ENCODE peak calls at places on chromosomes 11 and 22, in four cellular contexts. L, Y, J and M are unnamed samples.

GRCh38 chr11:71189768-71190315 is 62.5 kb downstream of the SHANK2 start:
- DNase-seq in Y (no peak), L (no peak), J (peak; percentile 29), M (no peak)

GRCh38 chr22:43477966-43478365 is 66.2 kb downstream of the MPPED1 start:
- DNase-seq in L (no peak), Y (no peak), J (peak; percentile 41), M (no peak)

GRCh38 chr22:27218012-27218483 is 560.7 kb downstream of the MIAT start:
- DNase-seq in L (no peak), J (no peak), Y (peak; percentile 51), M (no peak)

GRCh38 chr11:35030716-35031213 is 108.2 kb upstream of the CD44 start:
- DNase-seq in J (no peak), Y (peak; percentile 90), L (peak; percentile 76), M (no peak)

GRCh38 chr11:108592591-108593213 is 866 bp downstream of the EXPH5 start:
- DNase-seq in Y (no peak), L (no peak), J (peak; percentile 82), M (no peak)

GRCh38 chr11:57399221-57399620 is 8.8 kb upstream of the PRG2 start:
- DNase-seq in Y (no peak), J (no peak), L (no peak), M (no peak)

GRCh38 chr22:49230194-49230577 is 597.5 kb downstream of the BRD1 start:
- DNase-seq in Y (no peak), L (no peak), J (no peak), M (no peak)

GRCh38 chr11:97069160-97069559 is 679.3 kb downstream of the JRKL start:
- DNase-seq in J (no peak), Y (no peak), L (no peak), M (no peak)

GRCh38 chr11:128956401-128957203 is 13.9 kb upstream of the TP53AIP1 start:
- DNase-seq in Y (peak; percentile 72), L (peak; percentile 59), J (no peak), M (peak; percentile 34)

GRCh38 chr22:24208012-24208749 is 26.9 kb downstream of the SUSD2 start:
- DNase-seq in L (peak; percentile 48), J (no peak), Y (peak; percentile 97), M (peak; percentile 84)

GRCh38 chr11:95231881-95232605 is 1.0 kb upstream of the SESN3 start:
- DNase-seq in Y (peak; percentile 34), L (no peak), J (peak; percentile 92), M (no peak)

GRCh38 chr11:44047298-44047697 is 483 bp upstream of the ACCSL start:
- DNase-seq in J (no peak), L (no peak), Y (no peak), M (no peak)

GRCh38 chr11:36300651-36301050 is 4.6 kb downstream of the PRR5L start:
- DNase-seq in J (no peak), Y (peak; percentile 57), L (no peak), M (peak; percentile 16)

GRCh38 chr11:125481531-125481930 is 14.5 kb downstream of the FEZ1 start:
- DNase-seq in Y (no peak), J (no peak), L (no peak), M (no peak)

GRCh38 chr11:43367382-43368178 is 8.9 kb downstream of the TTC17 start:
- DNase-seq in J (no peak), Y (no peak), L (no peak), M (no peak)

GRCh38 chr11:119846374-119846773 is 117.4 kb upstream of the NECTIN1 start:
- DNase-seq in L (no peak), Y (no peak), J (no peak), M (no peak)

GRCh38 chr11:19345848-19346681 is 105.3 kb upstream of the E2F8 start:
- DNase-seq in J (peak; percentile 80), L (no peak), Y (no peak), M (no peak)

GRCh38 chr11:117197516-117198456 is 1.4 kb upstream of the TAGLN start:
- DNase-seq in J (peak; percentile 86), Y (no peak), L (no peak), M (no peak)

GRCh38 chr11:22624742-22625447 is 728 bp downstream of the FANCF start:
- DNase-seq in L (peak; percentile 24), Y (peak; percentile 49), J (peak; percentile 86), M (peak; percentile 15)

GRCh38 chr11:113856966-113857759 is 18.2 kb downstream of the USP28 start:
- DNase-seq in J (no peak), Y (no peak), L (no peak), M (no peak)

GRCh38 chr22:35219012-35219411 is 38.3 kb upstream of the HMGXB4 start:
- DNase-seq in Y (peak; percentile 68), J (no peak), L (no peak), M (peak; percentile 3)

GRCh38 chr11:5500391-5500790 is 9.4 kb downstream of the UBQLN3 start:
- DNase-seq in Y (no peak), J (no peak), L (no peak), M (no peak)

GRCh38 chr22:49282596-49282995 is 545.1 kb downstream of the BRD1 start:
- DNase-seq in L (no peak), J (no peak), Y (no peak), M (no peak)

GRCh38 chr11:90135016-90135415 is 553 bp downstream of the NAALAD2 start:
- DNase-seq in L (no peak), Y (peak; percentile 0), J (no peak), M (no peak)

GRCh38 chr11:15816270-15816871 is 540.0 kb downstream of the SOX6 start:
- DNase-seq in J (no peak), L (no peak), Y (peak; percentile 70), M (no peak)

GRCh38 chr11:73538381-73538872 is 59.5 kb downstream of the FAM168A start:
- DNase-seq in L (no peak), J (no peak), Y (peak; percentile 50), M (no peak)

GRCh38 chr22:19504900-19505734 is 19.1 kb downstream of the CLDN5 start:
- DNase-seq in J (no peak), L (no peak), Y (no peak), M (no peak)

GRCh38 chr22:19505735-19506126 is 18.5 kb downstream of the CLDN5 start:
- DNase-seq in Y (no peak), J (no peak), L (no peak), M (no peak)

GRCh38 chr22:19503367-19503766 is 20.8 kb downstream of the CLDN5 start:
- DNase-seq in L (no peak), Y (no peak), J (no peak), M (no peak)

GRCh38 chr22:19501897-19502447 is 22.2 kb downstream of the CLDN5 start:
- DNase-seq in J (no peak), Y (no peak), L (no peak), M (no peak)

GRCh38 chr22:19503869-19504268 is 20.3 kb downstream of the CLDN5 start:
- DNase-seq in J (no peak), Y (no peak), L (no peak), M (no peak)
- TF ChIP-seq CTCF in J (no peak), Y (no peak), L (no peak), M (no peak)

GRCh38 chr11:59510917-59511589 is at the start of gene OR4D9:
- DNase-seq in L (no peak), Y (no peak), J (no peak), M (no peak)
- TF ChIP-seq CTCF in L (no peak), Y (no peak), J (no peak), M (no peak)

GRCh38 chr22:37427128-37427710 is at the start of gene ELFN2:
- DNase-seq in J (peak; percentile 85), Y (peak; percentile 6), L (no peak), M (no peak)

GRCh38 chr22:37427711-37428635 is 694 bp upstream of the ELFN2 start:
- DNase-seq in J (no peak), L (no peak), Y (no peak), M (no peak)

GRCh38 chr22:37430941-37431340 is 3.7 kb upstream of the ELFN2 start:
- DNase-seq in J (no peak), Y (no peak), L (no peak), M (no peak)

GRCh38 chr22:37426532-37427127 is 649 bp downstream of the ELFN2 start:
- DNase-seq in L (no peak), Y (no peak), J (no peak), M (no peak)

GRCh38 chr22:37428649-37429586 is 1.6 kb upstream of the ELFN2 start:
- DNase-seq in L (peak; percentile 36), Y (peak; percentile 20), J (no peak), M (no peak)
- TF ChIP-seq CTCF in L (peak; percentile 89), Y (peak; percentile 76), J (peak; percentile 31), M (peak; percentile 83)

GRCh38 chr11:207213-208176 is at the start of the genes BET1L and RIC8A:
- DNase-seq in J (peak; percentile 99), L (peak; percentile 94), Y (peak; percentile 99), M (peak; percentile 95)
- TF ChIP-seq CTCF in J (no peak), L (no peak), Y (no peak), M (no peak)

GRCh38 chr11:47132981-47133380 is 43.7 kb downstream of the ARFGAP2 start:
- DNase-seq in J (no peak), Y (no peak), L (no peak), M (no peak)
- TF ChIP-seq CTCF in J (no peak), Y (no peak), L (no peak), M (no peak)

DNA sequence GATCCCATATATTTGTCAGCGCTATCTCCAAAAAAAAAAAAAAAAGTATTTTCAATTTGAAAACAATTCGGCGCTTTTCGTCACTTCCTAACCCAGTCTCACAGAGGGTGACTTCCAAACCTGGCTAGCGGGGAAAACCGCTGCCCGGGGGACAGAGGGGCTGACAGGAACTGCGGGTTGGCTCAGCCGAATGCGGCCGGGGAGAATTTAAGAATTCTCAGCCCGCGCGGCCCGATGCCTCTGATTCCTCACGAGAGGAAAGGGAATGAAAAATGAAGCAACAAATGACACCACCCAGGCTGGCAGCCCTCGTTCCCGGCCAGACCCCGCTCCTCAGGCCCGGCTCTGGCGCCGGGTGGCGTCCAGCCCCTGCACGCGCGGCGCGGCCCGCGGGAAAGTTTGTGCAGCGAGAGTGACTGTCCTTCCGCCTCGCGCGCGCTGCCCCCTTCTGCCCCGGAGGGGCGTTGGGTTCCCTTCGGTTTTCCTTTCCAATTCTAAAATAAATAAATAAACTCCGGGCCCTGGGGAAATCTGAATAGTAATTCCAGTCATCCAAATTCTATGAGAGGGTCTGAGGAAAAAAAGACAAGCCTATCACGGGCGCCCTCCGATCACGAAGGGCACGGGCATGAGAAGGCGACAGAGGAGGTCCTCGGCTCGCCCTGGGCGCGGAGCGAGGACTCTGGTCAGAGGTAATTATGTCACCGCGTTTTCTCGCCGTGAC is 4.8 kb upstream of the PAX6 start:
- DNase-seq in L (no peak), Y (no peak), J (no peak), M (no peak)
- TF ChIP-seq CTCF in L (no peak), Y (no peak), J (no peak), M (no peak)

DNA sequence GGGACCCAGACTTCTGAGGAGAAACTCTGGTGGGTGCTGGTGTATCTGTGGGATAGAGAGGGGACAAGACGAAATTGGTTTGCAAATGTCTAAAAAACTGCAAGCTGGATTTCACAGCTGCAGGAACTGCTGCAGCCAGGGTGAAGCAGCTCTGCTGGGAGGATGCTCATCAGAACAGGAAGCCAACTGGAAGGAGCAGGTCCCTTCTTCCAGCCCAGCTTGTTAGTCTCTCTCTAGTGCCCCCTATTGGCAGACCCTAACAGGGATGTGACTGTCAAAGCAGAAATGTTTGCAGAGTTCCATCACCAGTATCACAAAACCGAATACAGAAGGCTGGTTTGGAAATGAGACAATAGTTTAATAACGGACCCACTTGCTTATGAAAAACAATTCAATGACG is 74.8 kb upstream of the SLC22A12 start:
- DNase-seq in J (no peak), L (no peak), Y (no peak), M (no peak)
- TF ChIP-seq CTCF in J (no peak), L (peak; percentile 37), Y (no peak), M (no peak)